ENCODE peak calls at places on chromosomes 13 and 19, in four cellular contexts. E, S, V and C are unnamed samples.

GRCh38 chr19:44645407-44646048 is 1.8 kb downstream of the PVR start:
- DNase-seq in E (no peak), S (no peak), V (no peak), C (no peak)

GRCh38 chr13:29457299-29457698 is 138.2 kb downstream of the SLC7A1 start:
- DNase-seq in E (peak; percentile 79), S (no peak), V (no peak), C (no peak)

GRCh38 chr19:18477974-18478373 is 40.0 kb upstream of the ISYNA1 start:
- DNase-seq in E (no peak), S (no peak), V (no peak), C (no peak)

GRCh38 chr13:43304945-43305344 is 281.6 kb downstream of the DNAJC15 start:
- DNase-seq in E (no peak), S (no peak), V (no peak), C (no peak)

GRCh38 chr19:38412961-38413360 is 10.1 kb downstream of the FAM98C start:
- DNase-seq in E (no peak), S (no peak), V (no peak), C (no peak)

GRCh38 chr13:112877066-112877465 is 91.9 kb upstream of the MCF2L start:
- DNase-seq in E (no peak), S (peak; percentile 25), V (no peak), C (no peak)

GRCh38 chr19:11125994-11126685 is 29.4 kb downstream of the SPC24 start:
- DNase-seq in E (peak; percentile 49), S (peak; percentile 92), V (peak; percentile 87), C (peak; percentile 67)

GRCh38 chr13:75493156-75493555 is 11.2 kb upstream of the TBC1D4 start:
- DNase-seq in E (no peak), S (no peak), V (no peak), C (no peak)

GRCh38 chr13:110521946-110522345 is 39.6 kb downstream of the RAB20 start:
- DNase-seq in E (no peak), S (no peak), V (peak; percentile 67), C (no peak)

GRCh38 chr13:39415403-39415802 is 187.6 kb downstream of the LHFPL6 start:
- DNase-seq in E (no peak), S (no peak), V (peak; percentile 68), C (no peak)

GRCh38 chr19:34429553-34429952 is 1.4 kb downstream of the UBA2 start:
- DNase-seq in E (no peak), S (no peak), V (no peak), C (no peak)

GRCh38 chr13:109761695-109762094 is 24.7 kb downstream of the IRS2 start:
- DNase-seq in E (no peak), S (no peak), V (no peak), C (no peak)

GRCh38 chr19:35533201-35533821 is at the start of gene GAPDHS:
- DNase-seq in E (no peak), S (no peak), V (no peak), C (no peak)

GRCh38 chr13:90956036-90956435 is 391.5 kb upstream of the MIR17HG start:
- DNase-seq in E (no peak), S (no peak), V (no peak), C (no peak)

GRCh38 chr19:47357788-47358680 is 8.9 kb downstream of the DHX34 start:
- DNase-seq in E (peak; percentile 7), S (no peak), V (no peak), C (no peak)
- TF ChIP-seq CTCF in E (peak; percentile 55), S (no peak), V (no peak), C (no peak)

GRCh38 chr19:40549007-40549708 is 27.5 kb upstream of the SHKBP1 start:
- DNase-seq in E (peak; percentile 14), S (peak; percentile 80), V (no peak), C (peak; percentile 46)
- TF ChIP-seq CTCF in E (peak; percentile 62), S (peak; percentile 23), V (no peak), C (no peak)

DNA sequence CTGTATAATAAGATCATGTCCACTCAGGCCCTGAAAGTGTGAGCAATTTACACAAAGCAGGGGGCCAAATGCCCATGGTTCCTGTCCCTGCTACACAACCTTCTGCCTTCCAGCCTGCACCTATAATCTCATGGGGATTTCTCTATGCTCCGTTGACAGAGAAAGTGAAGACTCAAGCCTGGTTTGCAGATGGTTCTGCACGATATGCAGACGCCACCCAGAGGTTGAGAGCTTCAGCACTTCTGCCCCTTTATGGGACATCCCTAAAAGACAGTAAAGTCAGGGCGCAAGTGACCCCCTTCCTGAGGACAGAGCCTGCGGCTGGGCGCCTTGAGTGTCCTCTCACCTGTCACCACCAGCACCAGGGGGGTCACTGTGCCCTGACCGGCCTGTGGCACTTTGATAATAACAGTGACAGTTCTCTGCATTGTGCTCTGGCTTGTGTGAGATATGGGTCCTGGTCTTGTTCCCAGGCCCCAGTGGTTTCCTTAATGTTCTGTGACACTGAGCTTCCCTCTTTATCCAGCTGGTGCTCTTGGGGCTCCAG is 15.1 kb downstream of the LILRA5 start:
- DNase-seq in E (no peak), S (no peak), V (no peak), C (no peak)
- TF ChIP-seq CTCF in E (peak; percentile 24), S (no peak), V (no peak), C (no peak)

DNA sequence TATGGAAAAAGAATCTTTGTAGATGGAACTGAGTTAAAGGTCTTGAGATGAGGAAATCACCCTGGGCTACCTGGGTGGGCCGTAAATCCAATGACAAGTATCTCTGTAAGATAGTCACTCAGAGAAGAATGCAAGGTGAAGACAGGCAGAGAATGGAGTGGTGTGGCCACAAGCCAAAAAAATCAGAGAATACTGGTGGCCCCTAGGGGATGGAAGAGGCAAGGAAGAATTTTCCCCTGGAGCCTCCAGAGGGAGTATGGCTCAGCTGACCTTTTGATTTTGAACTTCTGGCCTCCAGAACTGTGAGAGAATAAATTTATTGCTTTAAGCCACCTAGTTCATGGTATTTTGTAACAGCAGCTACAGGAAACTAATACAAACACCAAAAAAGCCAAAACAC is 32.7 kb upstream of the CSNK1A1L start:
- DNase-seq in E (peak; percentile 61), S (no peak), V (no peak), C (no peak)
- TF ChIP-seq CTCF in E (peak; percentile 64), S (no peak), V (no peak), C (no peak)

GRCh38 chr19:860481-861098 is 1.1 kb downstream of the CFD start:
- DNase-seq in E (no peak), S (peak; percentile 81), V (peak; percentile 84), C (peak; percentile 43)
- TF ChIP-seq CTCF in E (no peak), S (peak; percentile 8), V (no peak), C (no peak)